ENCODE peak calls at places on chromosomes 6 and 20, in five cellular contexts. J is HepG2, Q is HCT116, S is SK-N-SH, N is GM12878. H is an unnamed sample. For H3K4me1, the result is how much of the 10 kb centered on the place peaks cover.

GRCh38 chr20:44733341-44734069 is 12.2 kb upstream of the KCNK15 start:
- DNase-seq in J (peak), Q (peak), S (peak), N (no peak), H (peak)

GRCh38 chr20:14865169-14865568 is 527.8 kb upstream of the FLRT3 start:
- DNase-seq in J (no peak), Q (no peak), S (no peak), N (no peak), H (no peak)

GRCh38 chr6:137630666-137631065 is 136.5 kb upstream of the OLIG3 start:
- DNase-seq in J (no peak), Q (no peak), S (no peak), N (no peak), H (no peak)

GRCh38 chr6:127225497-127225896 is 41.2 kb upstream of the RNF146 start:
- DNase-seq in J (no peak), Q (no peak), S (no peak), N (no peak), H (no peak)

GRCh38 chr20:6828794-6829423 is 61.4 kb downstream of the BMP2 start:
- DNase-seq in J (peak), Q (peak), S (peak), N (peak), H (peak)

GRCh38 chr20:25204550-25205276 is 9.2 kb downstream of the ENTPD6 start:
- DNase-seq in J (no peak), Q (no peak), S (no peak), N (no peak), H (no peak)

GRCh38 chr6:27290065-27290849 is 21.8 kb downstream of the POM121L2 start:
- DNase-seq in J (peak), Q (no peak), S (no peak), N (peak), H (no peak)

GRCh38 chr20:6611911-6612614 is 155.4 kb upstream of the BMP2 start:
- DNase-seq in J (peak), Q (no peak), S (no peak), N (no peak), H (no peak)

GRCh38 chr6:5246141-5246869 is 14.4 kb downstream of the LYRM4 start:
- DNase-seq in J (no peak), Q (no peak), S (no peak), N (no peak), H (no peak)

GRCh38 chr6:33592595-33593413 is 12.7 kb upstream of the BAK1 start:
- DNase-seq in J (no peak), Q (no peak), S (no peak), N (peak), H (peak)

GRCh38 chr6:119351005-119351394 is 1.4 kb upstream of the MAN1A1 start:
- DNase-seq in J (no peak), Q (peak), S (peak), N (no peak), H (no peak)

GRCh38 chr20:51966296-51966971 is 164.1 kb upstream of the SALL4 start:
- DNase-seq in J (peak), Q (peak), S (peak), N (no peak), H (peak)

GRCh38 chr20:36499211-36499610 is 42.1 kb upstream of the MYL9 start:
- DNase-seq in J (no peak), Q (no peak), S (no peak), N (no peak), H (no peak)

GRCh38 chr6:147974376-147974775 is 368.3 kb upstream of the SASH1 start:
- DNase-seq in J (peak), Q (no peak), S (no peak), N (no peak), H (no peak)

GRCh38 chr20:19758888-19759331 is 852 bp downstream of the RIN2 start:
- DNase-seq in J (peak), Q (no peak), S (peak), N (no peak), H (no peak)

GRCh38 chr6:27541212-27541931 is 68.5 kb upstream of the ZNF184 start:
- DNase-seq in J (peak), Q (peak), S (no peak), N (no peak), H (no peak)

GRCh38 chr20:48770700-48771099 is 57.1 kb downstream of the PREX1 start:
- DNase-seq in J (no peak), Q (no peak), S (no peak), N (no peak), H (no peak)

GRCh38 chr20:59771506-59772372 is 161.7 kb downstream of the SYCP2 start:
- DNase-seq in J (no peak), Q (no peak), S (no peak), N (no peak), H (no peak)

GRCh38 chr6:31826793-31827285 is 699 bp upstream of the HSPA1B start:
- DNase-seq in J (no peak), Q (no peak), S (no peak), N (no peak), H (no peak)

GRCh38 chr6:152316024-152316423 is 321.1 kb downstream of the SYNE1 start:
- DNase-seq in J (no peak), Q (no peak), S (no peak), N (no peak), H (no peak)

GRCh38 chr6:33607784-33608161 is 13.3 kb upstream of the ITPR3 start:
- DNase-seq in J (peak), Q (peak), S (peak), N (no peak), H (no peak)

GRCh38 chr6:42335896-42336295 is 115.8 kb downstream of the TRERF1 start:
- DNase-seq in J (no peak), Q (no peak), S (no peak), N (no peak), H (no peak)

GRCh38 chr6:2848851-2849250 is 7.2 kb upstream of the SERPINB1 start:
- DNase-seq in J (no peak), Q (no peak), S (no peak), N (no peak), H (no peak)

GRCh38 chr6:75745404-75745803 is 3.6 kb upstream of the MYO6 start:
- DNase-seq in J (no peak), Q (no peak), S (no peak), N (no peak), H (no peak)

GRCh38 chr6:1895721-1896120 is 286.0 kb downstream of the FOXC1 start:
- DNase-seq in J (no peak), Q (no peak), S (no peak), N (no peak), H (no peak)

GRCh38 chr6:158283304-158284005 is 28.8 kb upstream of the TULP4 start:
- DNase-seq in J (no peak), Q (no peak), S (no peak), N (no peak), H (peak)

GRCh38 chr20:62132421-62132820 is 10.1 kb downstream of the LSM14B start:
- DNase-seq in J (no peak), Q (no peak), S (no peak), N (no peak), H (no peak)

GRCh38 chr6:56693246-56693607 is 50.5 kb upstream of the DST start:
- DNase-seq in J (peak), Q (no peak), S (no peak), N (no peak), H (no peak)

GRCh38 chr6:88349511-88349910 is 183.4 kb upstream of the CNR1 start:
- DNase-seq in J (no peak), Q (no peak), S (no peak), N (no peak), H (no peak)

GRCh38 chr6:34447915-34448314 is 18.0 kb upstream of the PACSIN1 start:
- DNase-seq in J (no peak), Q (no peak), S (no peak), N (no peak), H (no peak)

GRCh38 chr6:166736606-166737005 is 109.6 kb upstream of the RPS6KA2 start:
- DNase-seq in J (no peak), Q (peak), S (no peak), N (no peak), H (no peak)

GRCh38 chr6:2225422-2226392 is 19.7 kb downstream of the GMDS start:
- DNase-seq in J (peak), Q (no peak), S (no peak), N (no peak), H (no peak)

GRCh38 chr6:158387036-158387435 is 74.8 kb downstream of the TULP4 start:
- DNase-seq in J (peak), Q (peak), S (no peak), N (no peak), H (no peak)

GRCh38 chr6:53734473-53735299 is 60.1 kb upstream of the LRRC1 start:
- DNase-seq in J (peak), Q (peak), S (peak), N (peak), H (peak)

GRCh38 chr6:151675746-151676459 is 131.6 kb upstream of the ESR1 start:
- DNase-seq in J (peak), Q (peak), S (peak), N (peak), H (peak)

GRCh38 chr20:7540018-7540417 is 400.2 kb downstream of the HAO1 start:
- DNase-seq in J (no peak), Q (no peak), S (no peak), N (no peak), H (no peak)

GRCh38 chr6:90297124-90297865 is 652 bp upstream of the BACH2 start:
- DNase-seq in J (no peak), Q (no peak), S (peak), N (no peak), H (no peak)

GRCh38 chr20:47231382-47232042 is 125.0 kb downstream of the ZMYND8 start:
- DNase-seq in J (no peak), Q (no peak), S (no peak), N (no peak), H (no peak)

GRCh38 chr6:52548353-52548713 is 28.5 kb downstream of the TRAM2 start:
- DNase-seq in J (no peak), Q (no peak), S (no peak), N (no peak), H (no peak)

GRCh38 chr6:52547647-52548352 is 29.1 kb downstream of the TRAM2 start:
- DNase-seq in J (peak), Q (no peak), S (peak), N (no peak), H (no peak)

GRCh38 chr6:52548999-52549398 is 27.9 kb downstream of the TRAM2 start:
- DNase-seq in J (no peak), Q (no peak), S (no peak), N (no peak), H (no peak)

GRCh38 chr6:52550014-52550575 is 26.8 kb downstream of the TRAM2 start:
- DNase-seq in J (no peak), Q (no peak), S (no peak), N (no peak), H (no peak)

DNA sequence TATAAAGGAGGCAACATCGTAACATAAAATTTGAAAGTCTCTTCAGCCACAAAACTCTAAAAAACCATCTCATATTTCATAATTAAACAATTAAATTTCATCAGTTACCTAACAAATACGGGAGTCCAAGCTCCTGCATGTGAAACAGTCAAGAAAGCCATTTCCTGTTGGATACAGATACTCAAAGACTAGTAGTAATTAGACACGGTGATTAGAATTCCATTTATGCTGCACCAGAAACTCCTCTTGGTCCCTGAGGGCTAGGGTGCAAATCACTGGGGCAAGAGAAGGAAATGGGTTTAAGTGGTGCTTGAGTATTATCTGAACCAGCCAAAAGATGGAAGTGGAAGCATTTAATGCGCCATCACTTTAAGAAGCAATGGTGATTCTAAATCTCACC is 27.4 kb downstream of the TRAM2 start:
- DNase-seq in J (no peak), Q (no peak), S (no peak), N (no peak), H (no peak)
- TF ChIP-seq YY1 in J (no peak), Q (no peak), S (no peak), N (no peak), H (no peak)

GRCh38 chr6:108732101-108732870 is 115.9 kb upstream of the ARMC2 start:
- DNase-seq in J (no peak), Q (peak), S (no peak), N (no peak), H (peak)

GRCh38 chr6:108735991-108736345 is 112.3 kb upstream of the ARMC2 start:
- DNase-seq in J (no peak), Q (peak), S (no peak), N (no peak), H (no peak)

GRCh38 chr6:108735310-108735990 is 112.8 kb upstream of the ARMC2 start:
- DNase-seq in J (no peak), Q (peak), S (no peak), N (no peak), H (no peak)

GRCh38 chr6:108733706-108734105 is 114.5 kb upstream of the ARMC2 start:
- DNase-seq in J (no peak), Q (no peak), S (no peak), N (no peak), H (no peak)

GRCh38 chr6:108734336-108734922 is 113.8 kb upstream of the ARMC2 start:
- DNase-seq in J (no peak), Q (no peak), S (no peak), N (no peak), H (no peak)
- H3K4me1 ChIP-seq in J (half or more), Q (under half), S (under half), N (under half), H (under half)

GRCh38 chr6:37306026-37306425 is 47.8 kb upstream of the RNF8 start:
- DNase-seq in J (no peak), Q (no peak), S (no peak), N (no peak), H (no peak)
- H3K9ac ChIP-seq in J (no peak), Q (no peak), S (no peak), N (no peak), H (no peak)

GRCh38 chr20:63411151-63411897 is 50.2 kb upstream of the CHRNA4 start:
- DNase-seq in J (no peak), Q (no peak), S (no peak), N (no peak), H (no peak)
- TF ChIP-seq YY1 in J (no peak), Q (no peak), S (no peak), N (no peak), H (no peak)

DNA sequence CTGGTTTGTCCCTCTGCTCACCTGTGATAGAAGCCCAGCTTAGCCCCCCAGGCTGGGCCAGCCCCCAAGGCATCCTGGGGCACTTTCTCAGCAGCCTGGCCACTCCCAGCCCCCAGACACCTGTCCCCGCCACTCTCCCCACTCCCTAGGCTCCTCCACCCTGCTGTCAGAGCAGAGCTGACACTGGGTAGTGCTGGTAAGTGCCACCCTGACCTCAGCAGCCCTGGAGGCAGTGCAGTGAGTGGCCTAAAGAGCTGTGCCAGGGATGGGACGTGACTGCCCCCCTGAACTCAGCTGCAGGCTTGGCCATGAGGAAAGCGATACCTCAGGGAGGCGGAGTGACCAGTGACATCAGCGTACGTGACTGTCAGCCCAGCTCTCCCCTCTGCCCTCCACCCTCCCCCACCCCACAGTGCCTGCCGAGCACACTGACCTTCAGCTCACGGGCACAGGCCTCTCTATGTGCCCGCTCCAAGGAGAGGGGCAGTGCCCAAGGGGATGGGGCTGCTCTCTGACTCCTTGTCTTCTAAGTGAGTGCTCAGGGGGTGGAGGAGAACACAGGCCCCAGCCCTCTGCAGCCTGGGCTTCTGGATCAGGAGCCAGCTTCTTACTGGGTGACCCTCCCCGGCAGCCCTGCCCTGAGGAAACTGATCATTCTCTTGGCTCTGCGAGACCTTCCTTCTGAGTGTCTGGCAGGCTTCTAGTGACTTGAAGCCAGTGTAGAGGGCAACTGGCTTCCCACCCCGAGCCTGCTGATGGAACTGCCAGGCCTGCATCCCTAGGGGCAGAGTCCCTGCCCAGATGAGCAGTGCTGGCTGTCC is 172.7 kb downstream of the MRPL14 start:
- DNase-seq in J (no peak), Q (no peak), S (no peak), N (no peak), H (no peak)
- H3K4me1 ChIP-seq in J (half or more), Q (under half), S (under half), N (under half), H (under half)

GRCh38 chr6:26045939-26046368 is 41.3 kb upstream of the HFE start:
- DNase-seq in J (peak), Q (no peak), S (no peak), N (no peak), H (no peak)

GRCh38 chr6:26045046-26045938 is 41.9 kb upstream of the HFE start:
- DNase-seq in J (peak), Q (no peak), S (peak), N (peak), H (peak)

GRCh38 chr6:26041946-26042345 is 45.3 kb upstream of the HFE start:
- DNase-seq in J (no peak), Q (no peak), S (no peak), N (no peak), H (no peak)

GRCh38 chr6:26043389-26044139 is 43.7 kb upstream of the HFE start:
- DNase-seq in J (peak), Q (no peak), S (peak), N (peak), H (peak)

DNA sequence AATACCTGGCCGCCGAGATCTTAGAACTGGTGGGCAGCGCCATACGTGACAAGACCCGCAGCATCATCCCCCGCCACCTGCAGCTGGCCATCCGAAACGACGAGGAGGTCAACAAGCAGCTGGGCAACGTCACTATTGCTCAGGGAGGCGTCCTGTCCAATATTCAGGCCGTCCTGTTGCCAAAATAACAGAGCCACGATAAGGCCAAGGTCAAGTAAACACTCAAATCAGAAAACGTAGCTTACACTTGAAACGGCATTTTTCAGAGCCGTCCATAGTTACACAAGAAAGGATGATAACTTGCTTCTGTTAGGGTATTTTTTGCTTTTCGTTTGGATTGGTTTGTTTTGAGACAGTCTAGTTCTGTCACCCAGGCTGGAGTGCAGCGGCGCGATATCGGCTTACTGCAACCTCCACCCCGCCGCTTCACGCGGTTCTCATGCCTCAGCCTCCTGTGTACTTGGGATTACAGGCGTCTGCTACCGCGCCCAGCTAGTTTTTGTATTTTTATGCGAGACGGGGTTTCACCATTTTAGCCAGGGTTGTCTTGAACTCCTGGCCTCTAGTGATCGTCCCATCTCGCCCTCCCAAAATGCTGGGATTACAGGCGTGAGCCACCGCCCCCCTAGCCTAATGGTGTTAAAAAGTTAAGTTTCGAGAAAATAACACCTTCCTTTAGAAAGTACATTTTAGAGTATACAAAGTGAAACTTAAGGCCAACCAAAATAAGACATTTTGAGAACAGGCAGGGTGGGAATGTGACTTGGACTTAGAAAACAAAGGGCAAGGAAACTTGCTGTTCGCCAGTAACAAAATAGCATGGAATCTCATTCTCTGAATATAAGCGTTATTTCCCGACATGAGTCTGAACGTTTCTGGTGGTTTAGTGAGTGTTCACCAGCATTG is 42.8 kb upstream of the HFE start:
- DNase-seq in J (peak), Q (no peak), S (no peak), N (no peak), H (no peak)
- H3K9ac ChIP-seq in J (peak), Q (no peak), S (peak), N (peak), H (peak)